ENCODE peak calls at places on chromosomes 1 and 21, in six cellular contexts. E is adipocyte, H is endodermal cell, F is DND-41, B is kidney, C is GM23248. L is an unnamed sample.

GRCh38 chr1:203504400-203505250 is 10.7 kb downstream of the OPTC start:
- DNase-seq in E (peak; percentile 95), H (peak; percentile 96), F (peak; percentile 77), B (peak; percentile 85), C (peak; percentile 88), L (peak; percentile 73)

GRCh38 chr21:24375201-24375600 is 1232.1 kb downstream of the MRPL39 start:
- DNase-seq in E (no peak), H (peak; percentile 74), F (peak; percentile 18), B (no peak), C (no peak), L (no peak)

GRCh38 chr1:212718499-212718898 is 18.9 kb upstream of the BATF3 start:
- DNase-seq in E (peak; percentile 25), H (no peak), F (no peak), B (no peak), C (peak; percentile 50), L (peak; percentile 24)

GRCh38 chr1:199073166-199073565 is 434.3 kb downstream of the PTPRC start:
- DNase-seq in E (no peak), H (no peak), F (no peak), B (no peak), C (no peak), L (peak; percentile 53)

GRCh38 chr1:164602480-164603093 is 43.6 kb downstream of the PBX1 start:
- DNase-seq in E (peak; percentile 77), H (peak; percentile 86), F (no peak), B (peak; percentile 85), C (peak; percentile 74), L (peak; percentile 53)

GRCh38 chr1:192161974-192162373 is 3.7 kb downstream of the RGS18 start:
- DNase-seq in E (no peak), H (no peak), F (no peak), B (no peak), C (no peak), L (no peak)

GRCh38 chr1:49448200-49448599 is 575.6 kb downstream of the AGBL4 start:
- DNase-seq in E (no peak), H (no peak), F (no peak), B (no peak), C (no peak), L (no peak)

GRCh38 chr1:10586125-10586524 is 111.4 kb downstream of the PEX14 start:
- DNase-seq in E (no peak), H (no peak), F (no peak), B (no peak), C (no peak), L (no peak)

GRCh38 chr1:167517535-167518330 is 596 bp downstream of the CD247 start:
- DNase-seq in E (no peak), H (no peak), F (peak; percentile 57), B (peak; percentile 78), C (peak; percentile 30), L (no peak)

GRCh38 chr1:111157425-111157824 is 17.4 kb downstream of the CEPT1 start:
- DNase-seq in E (no peak), H (no peak), F (no peak), B (no peak), C (no peak), L (no peak)

GRCh38 chr1:207316622-207317510 is 4.6 kb upstream of the CD55 start:
- DNase-seq in E (no peak), H (peak; percentile 76), F (no peak), B (no peak), C (no peak), L (no peak)

GRCh38 chr1:38586993-38587646 is 272.5 kb downstream of the RRAGC start:
- DNase-seq in E (peak; percentile 9), H (peak; percentile 91), F (peak; percentile 39), B (no peak), C (peak; percentile 49), L (peak; percentile 41)

GRCh38 chr1:100959502-100960060 is 63.7 kb downstream of the SLC30A7 start:
- DNase-seq in E (no peak), H (no peak), F (no peak), B (no peak), C (peak; percentile 46), L (peak; percentile 85)

DNA sequence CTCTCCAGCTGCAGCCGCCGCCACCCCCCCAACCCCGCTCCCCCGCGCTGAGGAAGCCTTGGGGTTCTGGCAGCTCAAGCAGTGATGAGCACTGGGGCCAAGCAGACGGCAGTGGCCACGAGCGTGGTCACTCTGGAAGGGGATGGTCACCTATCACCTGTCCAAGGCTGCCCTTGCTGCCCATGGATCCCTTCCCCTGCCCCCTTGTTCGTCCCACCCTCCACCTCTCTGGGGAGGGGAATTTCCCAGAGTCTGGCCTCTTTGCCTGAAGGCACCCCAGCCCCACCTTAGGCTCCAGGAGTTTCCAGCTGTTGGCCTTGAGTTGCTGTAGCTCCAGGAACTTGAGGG is 7.2 kb upstream of the SMIM12 start:
- DNase-seq in E (no peak), H (no peak), F (no peak), B (no peak), C (no peak), L (no peak)
- H3K9ac ChIP-seq in E (peak overlapping the region; percentile 83), H (no peak overlapping the region), F (peak overlapping the region; percentile 31), B (peak overlapping the region; percentile 75), C (peak overlapping the region; percentile 83), L (no peak overlapping the region)

DNA sequence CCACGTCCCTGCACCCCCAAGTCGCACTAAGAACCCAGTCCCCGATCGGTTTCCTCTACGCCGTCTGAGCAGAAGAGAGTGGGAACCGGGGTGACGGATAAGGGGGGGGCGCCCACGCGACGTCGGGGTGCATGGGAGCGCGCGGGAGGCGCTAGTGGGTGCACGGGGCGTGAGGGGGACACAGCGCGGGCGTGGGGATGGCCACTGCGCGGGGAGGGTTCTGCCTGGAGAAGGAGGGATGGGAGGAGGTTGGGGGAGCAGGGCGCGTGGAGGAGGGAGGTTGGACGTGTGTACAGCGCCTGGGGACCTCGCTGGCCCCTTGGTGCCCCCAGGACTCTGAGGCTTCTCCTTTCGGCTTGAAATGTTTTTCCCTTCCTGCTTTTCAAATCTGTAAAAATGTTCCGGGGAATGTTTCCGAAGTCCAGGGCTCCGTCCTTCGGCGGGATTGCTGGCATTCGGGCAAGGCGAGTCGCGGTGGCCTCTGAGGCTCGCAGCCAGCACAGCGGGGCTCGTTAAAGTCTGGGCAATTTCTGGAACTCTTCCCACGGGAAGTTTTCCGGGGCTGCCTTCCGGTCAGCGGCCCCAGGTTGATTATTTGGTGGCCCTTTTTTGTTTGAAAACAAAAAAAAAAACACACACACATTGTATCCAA is 13.1 kb downstream of the RNF220 start:
- DNase-seq in E (peak; percentile 47), H (peak; percentile 77), F (no peak), B (no peak), C (no peak), L (peak; percentile 16)
- H3K4me3 ChIP-seq in E (no peak overlapping the region), H (peak overlapping the region; percentile 71), F (no peak overlapping the region), B (no peak overlapping the region), C (no peak overlapping the region), L (no peak overlapping the region)

GRCh38 chr1:12615166-12615915 is 2.7 kb downstream of the DHRS3 start:
- DNase-seq in E (no peak), H (peak; percentile 51), F (no peak), B (no peak), C (peak; percentile 61), L (peak; percentile 53)
- H3K9ac ChIP-seq in E (peak overlapping the region; percentile 97), H (peak overlapping the region; percentile 74), F (peak overlapping the region; percentile 65), B (peak overlapping the region; percentile 97), C (peak overlapping the region; percentile 88), L (peak overlapping the region; percentile 92)

GRCh38 chr1:59999746-60000145 is 73.2 kb upstream of the CYP2J2 start:
- DNase-seq in E (no peak), H (no peak), F (no peak), B (no peak), C (no peak), L (no peak)
- H3K4me3 ChIP-seq in E (no peak overlapping the region), H (no peak overlapping the region), F (no peak overlapping the region), B (no peak overlapping the region), C (no peak overlapping the region), L (no peak overlapping the region)

DNA sequence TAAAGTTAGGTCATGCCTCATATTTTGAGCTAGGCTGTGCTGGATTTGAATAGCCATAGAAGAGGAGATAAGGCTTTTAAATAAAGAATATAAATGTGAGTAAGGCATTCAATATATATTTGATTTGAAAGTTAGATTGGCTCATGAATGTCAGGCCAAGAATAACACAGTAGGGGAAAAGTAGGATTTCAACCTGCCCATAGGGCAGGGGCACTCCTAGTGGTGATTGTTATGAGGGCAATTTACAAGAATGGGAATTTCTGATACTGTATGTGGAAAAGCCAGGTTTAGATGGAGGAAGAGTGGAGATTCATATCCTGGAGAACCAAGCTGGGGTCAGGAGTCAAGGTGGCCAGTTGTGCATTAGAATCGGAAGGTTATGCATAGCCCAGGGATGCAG is 74.9 kb downstream of the DNAH14 start:
- DNase-seq in E (no peak), H (no peak), F (no peak), B (no peak), C (peak; percentile 2), L (peak; percentile 4)
- H3K9ac ChIP-seq in E (no peak overlapping the region), H (no peak overlapping the region), F (no peak overlapping the region), B (no peak overlapping the region), C (no peak overlapping the region), L (no peak overlapping the region)

DNA sequence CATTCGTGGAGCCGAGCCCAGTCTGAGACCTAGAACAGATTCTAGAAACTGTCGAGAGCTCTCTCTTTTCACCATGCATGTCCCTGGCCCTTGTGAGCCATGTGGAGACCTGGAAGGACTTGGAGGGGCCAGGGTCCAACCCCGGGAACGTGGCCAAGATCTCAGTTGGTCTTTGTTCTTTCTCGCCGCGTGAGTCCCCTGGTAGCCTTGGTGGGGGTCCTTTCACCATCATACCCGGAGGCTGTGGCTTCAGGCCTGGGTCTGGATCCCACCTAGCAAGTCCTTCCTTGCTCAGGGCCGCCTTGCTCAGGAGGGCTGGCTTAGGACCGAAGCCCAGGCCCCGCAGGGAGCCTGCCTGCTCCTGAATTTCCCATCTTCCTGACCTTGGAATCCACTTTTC is 168.0 kb downstream of the CAMTA1 start:
- DNase-seq in E (no peak), H (no peak), F (no peak), B (no peak), C (no peak), L (no peak)
- H3K4me3 ChIP-seq in E (no peak overlapping the region), H (no peak overlapping the region), F (no peak overlapping the region), B (no peak overlapping the region), C (no peak overlapping the region), L (no peak overlapping the region)

GRCh38 chr1:244918422-244919319 is 54.3 kb upstream of the HNRNPU start:
- DNase-seq in E (peak; percentile 69), H (peak; percentile 61), F (peak; percentile 70), B (peak; percentile 75), C (peak; percentile 59), L (peak; percentile 38)
- H3K9ac ChIP-seq in E (peak overlapping the region; percentile 37), H (no peak overlapping the region), F (peak overlapping the region; percentile 40), B (peak overlapping the region; percentile 55), C (peak overlapping the region; percentile 47), L (peak overlapping the region; percentile 43)

L was measured in endothelial cell of umbilical vein.